ENCODE peak calls at places on chromosomes 5 and 9, in eight cellular contexts. Y is AG09309, R is fibroblast of mammary gland, Q is glutamatergic neuron, J is mammary epithelial cell, G is GM13976, O is HL-60, S is nephron progenitor cell. E is an unnamed sample.

GRCh38 chr5:132414634-132415377 is 45.3 kb downstream of the SLC22A5 start:
- DNase-seq in Y (no peak), R (peak), Q (no peak), J (peak), G (no peak), O (no peak), S (no peak), E (no peak)

GRCh38 chr5:166677891-166678290 is 1613.6 kb upstream of the WWC1 start:
- DNase-seq in Y (no peak), R (no peak), Q (no peak), J (no peak), G (no peak), O (no peak), S (no peak), E (no peak)

GRCh38 chr9:91131433-91131839 is 230.3 kb downstream of the AUH start:
- DNase-seq in Y (peak), R (peak), Q (no peak), J (peak), G (no peak), O (peak), S (no peak), E (no peak)

GRCh38 chr5:157917909-157918809 is 59.2 kb upstream of the CLINT1 start:
- DNase-seq in Y (peak), R (peak), Q (peak), J (peak), G (peak), O (no peak), S (peak), E (peak)

GRCh38 chr9:36101916-36102741 is 34.4 kb upstream of the GLIPR2 start:
- DNase-seq in Y (peak), R (peak), Q (no peak), J (peak), G (no peak), O (no peak), S (no peak), E (no peak)

GRCh38 chr5:119524461-119524860 is 72.2 kb downstream of the HSD17B4 start:
- DNase-seq in Y (no peak), R (no peak), Q (no peak), J (no peak), G (no peak), O (no peak), S (no peak), E (no peak)

GRCh38 chr5:135874461-135874860 is 21.2 kb downstream of the IL9 start:
- DNase-seq in Y (no peak), R (no peak), Q (no peak), J (no peak), G (no peak), O (no peak), S (no peak), E (no peak)

GRCh38 chr9:99358668-99359067 is 136.6 kb downstream of the SEC61B start:
- DNase-seq in Y (no peak), R (no peak), Q (no peak), J (no peak), G (no peak), O (no peak), S (no peak), E (no peak)

GRCh38 chr9:134627417-134628353 is 13.9 kb upstream of the COL5A1 start:
- DNase-seq in Y (no peak), R (no peak), Q (peak), J (no peak), G (no peak), O (no peak), S (no peak), E (no peak)

GRCh38 chr5:142322747-142323479 is 1.9 kb downstream of the SPRY4 start:
- DNase-seq in Y (no peak), R (peak), Q (no peak), J (peak), G (no peak), O (no peak), S (no peak), E (no peak)

GRCh38 chr5:139642213-139642612 is 5.9 kb upstream of the CXXC5 start:
- DNase-seq in Y (no peak), R (no peak), Q (no peak), J (no peak), G (no peak), O (no peak), S (no peak), E (no peak)

GRCh38 chr9:438961-439768 is 224.5 kb downstream of the DOCK8 start:
- DNase-seq in Y (no peak), R (peak), Q (no peak), J (peak), G (no peak), O (no peak), S (no peak), E (no peak)

GRCh38 chr9:137318565-137318964 is 16.5 kb upstream of the NRARP start:
- DNase-seq in Y (no peak), R (no peak), Q (no peak), J (no peak), G (no peak), O (no peak), S (no peak), E (no peak)

DNA sequence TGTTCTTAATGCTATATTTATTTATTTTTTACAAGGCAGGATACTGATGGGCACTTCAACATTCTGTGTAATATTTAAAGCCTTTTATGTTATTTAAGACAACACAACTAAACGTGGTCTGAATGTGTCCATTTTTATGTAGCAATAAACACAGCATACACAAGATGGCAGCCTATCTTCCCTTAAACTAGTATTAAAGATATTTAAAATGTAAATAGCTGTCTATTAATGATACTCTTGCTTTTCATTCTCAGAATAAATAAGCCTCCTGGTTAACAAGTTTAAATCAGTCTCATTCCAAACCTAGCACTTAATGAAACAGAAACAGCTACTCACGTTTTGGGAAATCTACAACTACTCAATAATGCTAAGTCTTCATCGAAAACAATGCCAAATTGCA is 315.7 kb downstream of the MCTP1 start:
- DNase-seq in Y (no peak), R (peak), Q (no peak), J (no peak), G (no peak), O (no peak), S (no peak), E (no peak)
- TF ChIP-seq CTCF in Y (peak), R (peak), Q (no peak), J (peak), G (no peak), O (no peak), S (no peak), E (peak)

GRCh38 chr5:129172561-129172960 is 78.0 kb downstream of the ISOC1 start:
- DNase-seq in Y (no peak), R (peak), Q (no peak), J (no peak), G (no peak), O (no peak), S (no peak), E (no peak)
- TF ChIP-seq CTCF in Y (no peak), R (peak), Q (peak), J (peak), G (no peak), O (no peak), S (no peak), E (no peak)

DNA sequence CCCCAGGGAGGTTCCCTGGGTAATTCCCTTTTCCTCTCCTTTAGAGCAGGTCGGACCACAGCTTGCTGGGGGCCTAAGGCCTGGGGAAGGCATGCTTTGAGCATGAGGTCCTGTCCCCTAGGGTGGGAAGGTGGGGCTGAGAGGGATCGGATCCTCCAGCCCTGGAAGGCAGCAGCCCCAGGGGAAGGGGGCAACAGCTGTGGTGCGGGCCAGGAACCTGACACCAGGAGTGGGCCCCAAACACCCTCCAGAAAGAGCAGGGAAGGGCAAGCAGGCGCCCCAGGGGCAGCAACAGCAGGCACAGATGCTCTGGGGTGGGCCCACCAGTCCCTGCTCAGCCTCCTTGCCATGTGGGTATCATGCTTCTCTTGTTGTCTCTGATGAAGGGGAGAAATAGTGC is 3.2 kb upstream of the CORO2A start:
- DNase-seq in Y (no peak), R (no peak), Q (no peak), J (no peak), G (no peak), O (no peak), S (no peak), E (no peak)
- TF ChIP-seq CTCF in Y (no peak), R (no peak), Q (no peak), J (no peak), G (no peak), O (no peak), S (no peak), E (no peak)

DNA sequence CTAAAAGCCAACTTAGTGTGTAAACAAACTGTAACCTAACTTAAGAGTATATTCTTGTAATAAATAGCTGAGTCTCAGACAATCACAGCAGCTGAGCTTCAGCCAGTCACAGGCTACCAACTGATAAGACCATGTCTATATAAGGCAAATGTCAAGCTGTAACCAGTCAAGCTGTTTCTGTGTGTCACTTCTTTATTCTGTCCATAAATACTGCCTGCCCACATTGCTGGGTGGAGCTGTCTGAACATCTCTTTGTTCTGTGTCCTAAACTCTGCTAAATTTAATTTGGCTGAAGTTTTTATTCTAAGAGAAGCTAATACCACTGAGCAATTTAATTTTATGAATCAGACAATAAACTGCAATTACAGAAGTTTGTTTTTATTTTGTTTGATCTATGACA is 412.1 kb upstream of the CDH10 start:
- DNase-seq in Y (no peak), R (no peak), Q (no peak), J (no peak), G (no peak), O (no peak), S (no peak), E (no peak)
- TF ChIP-seq CTCF in Y (no peak), R (no peak), Q (no peak), J (no peak), G (no peak), O (no peak), S (no peak), E (no peak)

DNA sequence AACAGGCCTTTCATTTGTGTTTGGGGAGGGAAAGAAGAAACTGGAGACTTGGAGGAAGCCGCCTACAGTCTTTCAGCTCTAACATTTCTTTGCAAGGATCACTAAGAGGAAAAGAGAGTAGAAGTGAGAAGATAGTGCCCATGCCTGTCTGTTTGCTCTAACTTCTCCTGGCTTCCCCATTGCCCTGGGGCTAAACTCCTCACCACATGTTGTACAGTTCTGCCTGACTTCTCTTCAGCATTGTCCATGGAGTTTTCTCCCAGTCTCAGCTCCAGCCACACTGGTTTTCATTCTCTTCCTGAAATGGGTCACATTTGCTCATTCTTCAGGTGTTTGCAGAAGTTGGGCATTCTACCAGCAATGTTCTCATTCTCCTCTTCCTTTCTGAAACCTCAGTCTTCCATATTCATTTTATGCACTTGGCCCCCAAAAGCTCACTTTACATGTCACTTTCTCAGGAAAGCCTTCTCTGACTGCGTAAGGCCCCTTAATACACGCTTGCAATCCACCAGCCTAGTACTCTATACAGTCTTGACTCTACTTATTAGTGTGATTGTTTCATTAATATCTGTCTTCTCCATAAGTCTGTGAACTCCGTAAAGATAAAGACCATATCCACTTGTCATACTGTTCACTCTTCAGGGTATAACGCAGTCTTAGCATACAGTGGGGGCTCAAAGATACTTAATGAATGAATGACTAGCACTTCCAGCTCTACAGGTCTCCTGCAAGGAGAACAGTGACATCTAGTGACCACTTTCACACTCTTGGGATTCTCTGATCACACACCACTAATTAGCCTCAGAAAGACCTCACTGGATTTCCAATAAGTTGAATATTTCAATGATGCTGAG is 40.2 kb upstream of the TRIM32 start:
- DNase-seq in Y (no peak), R (peak), Q (no peak), J (peak), G (no peak), O (no peak), S (no peak), E (no peak)
- TF ChIP-seq CTCF in Y (peak), R (peak), Q (peak), J (peak), G (peak), O (peak), S (peak), E (peak)

DNA sequence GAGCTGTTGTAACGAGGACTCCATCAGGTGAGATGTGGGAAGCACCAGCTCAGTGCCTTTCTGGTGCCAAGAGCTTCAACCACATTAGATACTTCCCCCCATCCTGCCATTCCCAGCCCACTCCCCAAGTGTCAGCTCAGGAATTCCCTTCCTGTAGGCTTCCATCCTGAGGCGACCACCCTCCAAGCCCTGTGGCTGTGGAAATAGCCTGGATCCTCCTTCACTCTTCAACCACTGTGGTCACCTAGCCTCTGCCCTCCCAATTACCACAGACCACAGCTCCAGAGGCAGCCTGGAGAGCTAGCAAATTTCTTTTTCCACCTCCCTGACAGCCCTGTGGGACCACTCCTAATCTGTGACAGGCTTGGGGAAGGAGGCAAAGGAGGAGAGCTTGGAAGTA is 219.8 kb upstream of the MAP3K1 start:
- DNase-seq in Y (no peak), R (no peak), Q (no peak), J (no peak), G (no peak), O (no peak), S (no peak), E (no peak)
- TF ChIP-seq CTCF in Y (no peak), R (no peak), Q (no peak), J (peak), G (no peak), O (no peak), S (no peak), E (no peak)

E was measured in GM13977.